ENCODE peak calls at places on chromosomes 1 and 21, in eight cellular contexts. U is GM12891; D is AG08395; B is ELR; Y is fibroblast of lung; S is NK-92 treated with Interleukin-12 subunit alpha and Interleukin-12 subunit beta, amount 100 ng/mL, for 24 hours; N is activated CD4-positive, alpha-beta T cell treated with anti-CD3 and anti-CD28 coated beads, Interleukin-2, amount 50 U/mL, for 24 hours; G is ACHN. R is an unnamed sample.

GRCh38 chr1:218433744-218434143 is 88.6 kb downstream of the TGFB2 start:
- DNase-seq in S (no peak), B (no peak), N (no peak), G (no peak), U (no peak), D (no peak), Y (peak), R (no peak)

GRCh38 chr1:143610196-143610595 is 361.6 kb downstream of the FAM72C start:
- DNase-seq in D (no peak), G (no peak), U (no peak), B (no peak), Y (no peak), N (no peak), S (no peak), R (no peak)

GRCh38 chr1:7003676-7004075 is 218.4 kb downstream of the CAMTA1 start:
- DNase-seq in G (no peak), N (no peak), Y (no peak), S (no peak), D (no peak), U (no peak), B (no peak), R (no peak)

GRCh38 chr1:93908394-93909145 is 660 bp downstream of the GCLM start:
- DNase-seq in S (peak), B (peak), N (peak), U (peak), G (peak), Y (no peak), D (peak), R (no peak)

GRCh38 chr1:41752514-41753170 is 166.1 kb downstream of the HIVEP3 start:
- DNase-seq in B (peak), G (no peak), N (no peak), S (no peak), D (no peak), U (no peak), Y (no peak), R (no peak)

GRCh38 chr1:193211539-193211938 is 25.1 kb upstream of the B3GALT2 start:
- DNase-seq in S (no peak), Y (peak), U (no peak), N (no peak), G (peak), B (peak), D (peak), R (peak)

GRCh38 chr1:197159461-197159860 is 13.0 kb upstream of the ASPM start:
- DNase-seq in B (no peak), Y (no peak), U (no peak), N (no peak), D (no peak), S (no peak), G (no peak), R (no peak)

GRCh38 chr21:14603202-14603601 is 57.1 kb upstream of the SAMSN1 start:
- DNase-seq in S (no peak), B (peak), G (peak), U (no peak), D (peak), N (no peak), Y (peak), R (peak)

GRCh38 chr21:45180289-45180599 is 105.9 kb downstream of the ADARB1 start:
- DNase-seq in U (no peak), D (no peak), N (no peak), B (no peak), S (no peak), G (no peak), Y (no peak), R (no peak)

GRCh38 chr1:153217212-153217611 is at the start of gene PRR9:
- DNase-seq in B (peak), U (no peak), D (no peak), S (no peak), Y (no peak), G (no peak), N (no peak), R (no peak)

GRCh38 chr1:162007485-162007884 is 16.2 kb downstream of the OLFML2B start:
- DNase-seq in N (no peak), G (no peak), B (peak), U (no peak), D (no peak), S (no peak), Y (no peak), R (no peak)

GRCh38 chr1:177338376-177338775 is 167.6 kb downstream of the BRINP2 start:
- DNase-seq in B (no peak), U (no peak), G (no peak), Y (no peak), S (no peak), D (no peak), N (no peak), R (no peak)

GRCh38 chr1:59298178-59298583 is 1.3 kb downstream of the FGGY start:
- DNase-seq in Y (peak), S (no peak), N (no peak), G (no peak), B (no peak), U (no peak), D (no peak), R (no peak)

GRCh38 chr1:184684285-184685077 is 70.2 kb downstream of the EDEM3 start:
- DNase-seq in B (no peak), S (no peak), Y (peak), D (peak), U (no peak), G (no peak), N (no peak), R (no peak)